ENCODE peak calls at places on chromosomes 4 and X, in four cellular contexts. One of them, this sample, is unnamed.

GRCh38 chr4:37641886-37642849 is 44.0 kb downstream of the RELL1 start:
- DNase-seq in A549: no peak
- DNase-seq in HepG2: peak
- DNase-seq in K562: no peak
- DNase-seq in this sample: no peak

GRCh38 chr4:163175971-163176958 is 9.6 kb upstream of the NAF1 start:
- DNase-seq in A549: no peak
- DNase-seq in HepG2: no peak
- DNase-seq in K562: no peak
- DNase-seq in this sample: no peak

GRCh38 chr4:152460488-152460887 is 75.4 kb downstream of the FBXW7 start:
- DNase-seq in A549: no peak
- DNase-seq in HepG2: peak
- DNase-seq in K562: no peak
- DNase-seq in this sample: peak

GRCh38 chrX:13223868-13224555 is 95.8 kb downstream of the ATXN3L start:
- DNase-seq in A549: peak
- DNase-seq in HepG2: peak
- DNase-seq in K562: no peak
- DNase-seq in this sample: no peak

GRCh38 chr4:22099896-22100295 is 151.3 kb upstream of the KCNIP4 start:
- DNase-seq in A549: no peak
- DNase-seq in HepG2: no peak
- DNase-seq in K562: no peak
- DNase-seq in this sample: no peak

GRCh38 chrX:45667666-45668065 is 467.0 kb upstream of the DIPK2B start:
- DNase-seq in A549: no peak
- DNase-seq in HepG2: no peak
- DNase-seq in K562: no peak
- DNase-seq in this sample: no peak

GRCh38 chrX:7270018-7270417 is 122.1 kb upstream of the PUDP start:
- DNase-seq in A549: no peak
- DNase-seq in HepG2: no peak
- DNase-seq in K562: no peak
- DNase-seq in this sample: no peak

GRCh38 chrX:9577555-9577954 is 112.7 kb downstream of the TBL1X start:
- DNase-seq in A549: no peak
- DNase-seq in HepG2: no peak
- DNase-seq in K562: no peak
- DNase-seq in this sample: no peak

GRCh38 chr4:25696409-25696808 is 40.8 kb downstream of the SLC34A2 start:
- DNase-seq in A549: no peak
- DNase-seq in HepG2: no peak
- DNase-seq in K562: no peak
- DNase-seq in this sample: no peak

GRCh38 chrX:129934461-129934860 is 28.5 kb downstream of the UTP14A start:
- DNase-seq in A549: no peak
- DNase-seq in HepG2: no peak
- DNase-seq in K562: no peak
- DNase-seq in this sample: no peak

GRCh38 chr4:6693274-6694176 is at the start of gene S100P:
- DNase-seq in A549: no peak
- DNase-seq in HepG2: peak
- DNase-seq in K562: peak
- DNase-seq in this sample: no peak

GRCh38 chrX:18761750-18762149 is 54.3 kb downstream of the PPEF1 start:
- DNase-seq in A549: no peak
- DNase-seq in HepG2: no peak
- DNase-seq in K562: no peak
- DNase-seq in this sample: no peak

GRCh38 chr4:185542626-185543336 is 7.5 kb upstream of the PDLIM3 start:
- DNase-seq in A549: no peak
- DNase-seq in HepG2: no peak
- DNase-seq in K562: no peak
- DNase-seq in this sample: no peak

GRCh38 chr4:89438102-89438831 is 130.7 kb upstream of the GPRIN3 start:
- DNase-seq in A549: peak
- DNase-seq in HepG2: peak
- DNase-seq in K562: peak
- DNase-seq in this sample: peak

GRCh38 chr4:14783011-14783877 is 219.0 kb upstream of the CPEB2 start:
- DNase-seq in A549: no peak
- DNase-seq in HepG2: no peak
- DNase-seq in K562: no peak
- DNase-seq in this sample: peak

GRCh38 chr4:75289843-75290616 is 224.2 kb downstream of the RCHY1 start:
- DNase-seq in A549: no peak
- DNase-seq in HepG2: peak
- DNase-seq in K562: no peak
- DNase-seq in this sample: peak

GRCh38 chrX:2272337-2272736 is 228.4 kb downstream of the DHRSX start:
- DNase-seq in A549: no peak
- DNase-seq in HepG2: no peak
- DNase-seq in K562: no peak
- DNase-seq in this sample: no peak

GRCh38 chr4:182975806-182976205 is 58.6 kb upstream of the DCTD start:
- DNase-seq in A549: peak
- DNase-seq in HepG2: no peak
- DNase-seq in K562: peak
- DNase-seq in this sample: peak

GRCh38 chr4:145196747-145197146 is 16.4 kb upstream of the OTUD4 start:
- DNase-seq in A549: no peak
- DNase-seq in HepG2: no peak
- DNase-seq in K562: no peak
- DNase-seq in this sample: no peak

GRCh38 chr4:173039617-173040176 is 128.9 kb upstream of the GALNT7 start:
- DNase-seq in A549: no peak
- DNase-seq in HepG2: no peak
- DNase-seq in K562: no peak
- DNase-seq in this sample: no peak

GRCh38 chrX:120452131-120452530 is 17.0 kb downstream of the LAMP2 start:
- DNase-seq in A549: peak
- DNase-seq in HepG2: peak
- DNase-seq in K562: no peak
- DNase-seq in this sample: no peak

GRCh38 chr4:165096776-165097175 is 15.9 kb downstream of the TMEM192 start:
- DNase-seq in A549: peak
- DNase-seq in HepG2: peak
- DNase-seq in K562: no peak
- DNase-seq in this sample: no peak
- TF ChIP-seq POLR2AphosphoS2 in A549: no peak
- TF ChIP-seq POLR2AphosphoS2 in HepG2: no peak
- TF ChIP-seq POLR2AphosphoS2 in K562: no peak
- TF ChIP-seq POLR2AphosphoS2 in this sample: no peak

GRCh38 chrX:117532339-117532738 is 584.3 kb downstream of the KLHL13 start:
- DNase-seq in A549: no peak
- DNase-seq in HepG2: no peak
- DNase-seq in K562: no peak
- DNase-seq in this sample: no peak
- TF ChIP-seq POLR2AphosphoS2 in A549: no peak
- TF ChIP-seq POLR2AphosphoS2 in HepG2: no peak
- TF ChIP-seq POLR2AphosphoS2 in K562: no peak
- TF ChIP-seq POLR2AphosphoS2 in this sample: no peak

DNA sequence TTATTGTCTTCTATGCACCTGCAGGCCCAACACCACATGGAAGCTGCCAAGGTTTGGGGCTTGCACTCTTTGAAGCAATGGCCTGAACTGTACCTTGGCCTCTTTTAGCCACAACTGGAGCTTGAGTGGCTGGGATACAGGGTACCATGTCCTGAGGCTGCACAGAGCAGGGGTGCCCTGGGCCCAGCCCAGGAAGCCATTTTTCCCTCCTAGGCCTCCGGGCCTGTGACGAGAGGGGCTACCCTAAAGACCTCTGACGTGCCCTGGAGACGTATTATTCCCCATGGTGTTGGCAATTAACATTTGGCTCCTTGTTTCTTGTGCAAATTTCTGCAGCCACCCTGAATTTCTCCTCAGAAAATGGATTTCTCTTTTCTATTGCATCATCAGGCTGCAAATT is 519.9 kb upstream of the MAGEB18 start:
- DNase-seq in A549: no peak
- DNase-seq in HepG2: no peak
- DNase-seq in K562: no peak
- DNase-seq in this sample: no peak
- TF ChIP-seq POLR2AphosphoS2 in A549: no peak
- TF ChIP-seq POLR2AphosphoS2 in HepG2: no peak
- TF ChIP-seq POLR2AphosphoS2 in K562: no peak
- TF ChIP-seq POLR2AphosphoS2 in this sample: no peak

GRCh38 chrX:91434351-91435168 is at the start of gene PABPC5:
- DNase-seq in A549: no peak
- DNase-seq in HepG2: no peak
- DNase-seq in K562: no peak
- DNase-seq in this sample: no peak
- TF ChIP-seq POLR2AphosphoS2 in A549: no peak
- TF ChIP-seq POLR2AphosphoS2 in HepG2: no peak
- TF ChIP-seq POLR2AphosphoS2 in K562: no peak
- TF ChIP-seq POLR2AphosphoS2 in this sample: no peak

DNA sequence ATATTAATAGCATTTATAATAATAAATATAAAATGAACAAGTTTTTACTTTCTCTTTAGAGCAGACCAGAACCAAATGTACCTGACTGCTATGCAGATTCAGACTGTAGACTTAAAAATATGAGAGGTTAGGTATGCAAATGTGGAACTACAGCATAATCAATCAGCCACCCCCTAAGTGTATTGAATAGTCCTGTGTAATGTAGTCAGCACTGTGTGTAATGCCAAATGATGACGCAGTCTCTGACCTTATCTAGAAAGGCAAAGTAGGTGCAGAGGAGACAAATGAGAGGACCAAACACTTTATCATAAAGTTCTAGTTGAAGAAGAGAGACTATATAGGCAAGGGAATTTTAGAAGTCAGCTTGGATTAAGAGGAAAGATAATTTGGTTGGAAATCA is 331.3 kb downstream of the GPAT3 start:
- DNase-seq in A549: no peak
- DNase-seq in HepG2: no peak
- DNase-seq in K562: no peak
- DNase-seq in this sample: no peak
- TF ChIP-seq POLR2AphosphoS2 in A549: no peak
- TF ChIP-seq POLR2AphosphoS2 in HepG2: no peak
- TF ChIP-seq POLR2AphosphoS2 in K562: no peak
- TF ChIP-seq POLR2AphosphoS2 in this sample: no peak

DNA sequence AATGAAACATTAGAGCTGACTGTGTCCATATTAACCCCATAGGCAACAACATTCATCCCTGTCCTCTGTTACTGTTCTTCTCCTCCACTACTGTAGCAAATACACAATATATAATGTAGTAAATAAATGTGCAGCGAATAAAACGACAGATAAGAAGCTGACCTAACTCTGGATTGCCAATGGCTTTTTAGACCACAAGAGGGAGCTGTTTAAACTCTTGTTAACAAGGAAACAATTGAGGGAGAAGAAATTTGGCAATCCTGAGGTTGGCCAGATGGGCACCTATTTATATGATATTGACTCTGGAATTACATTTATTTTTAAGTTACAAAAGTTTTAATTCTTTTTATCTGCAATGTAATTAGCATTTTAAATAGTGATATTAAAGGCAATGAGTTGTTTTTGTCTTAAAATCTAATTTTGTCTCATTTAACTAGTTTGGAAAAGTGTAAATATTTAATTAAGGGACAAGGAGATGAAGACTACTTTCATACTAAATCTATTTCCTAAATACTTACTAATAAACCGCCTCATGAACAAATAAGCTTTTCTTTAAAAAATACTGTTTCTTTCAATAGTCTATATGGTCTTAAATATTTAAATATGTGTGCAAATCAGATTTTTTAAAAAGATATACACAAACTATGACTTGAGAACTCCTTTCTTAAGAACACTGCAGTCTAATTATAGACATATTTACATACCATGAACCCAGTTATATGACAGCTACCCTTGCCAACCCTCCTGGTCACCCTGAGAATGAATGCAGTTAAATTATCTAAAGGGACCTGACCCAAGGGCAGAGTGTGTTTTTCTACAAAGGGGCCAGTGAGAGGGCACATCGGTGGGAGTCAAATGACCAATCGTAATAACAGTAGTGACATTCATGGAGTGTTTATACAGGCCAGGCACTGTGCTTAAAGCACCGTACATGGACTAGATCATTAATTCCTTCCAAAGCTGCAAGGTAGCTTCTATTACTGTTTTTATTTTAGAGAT is 52.9 kb upstream of the HPF1 start:
- DNase-seq in A549: peak
- DNase-seq in HepG2: peak
- DNase-seq in K562: peak
- DNase-seq in this sample: peak
- TF ChIP-seq POLR2AphosphoS2 in A549: no peak
- TF ChIP-seq POLR2AphosphoS2 in HepG2: no peak
- TF ChIP-seq POLR2AphosphoS2 in K562: no peak
- TF ChIP-seq POLR2AphosphoS2 in this sample: no peak

GRCh38 chr4:71095141-71095939 is 101.9 kb downstream of the DCK start:
- DNase-seq in A549: no peak
- DNase-seq in HepG2: no peak
- DNase-seq in K562: no peak
- DNase-seq in this sample: no peak
- TF ChIP-seq POLR2AphosphoS2 in A549: no peak
- TF ChIP-seq POLR2AphosphoS2 in HepG2: no peak
- TF ChIP-seq POLR2AphosphoS2 in K562: no peak
- TF ChIP-seq POLR2AphosphoS2 in this sample: no peak

DNA sequence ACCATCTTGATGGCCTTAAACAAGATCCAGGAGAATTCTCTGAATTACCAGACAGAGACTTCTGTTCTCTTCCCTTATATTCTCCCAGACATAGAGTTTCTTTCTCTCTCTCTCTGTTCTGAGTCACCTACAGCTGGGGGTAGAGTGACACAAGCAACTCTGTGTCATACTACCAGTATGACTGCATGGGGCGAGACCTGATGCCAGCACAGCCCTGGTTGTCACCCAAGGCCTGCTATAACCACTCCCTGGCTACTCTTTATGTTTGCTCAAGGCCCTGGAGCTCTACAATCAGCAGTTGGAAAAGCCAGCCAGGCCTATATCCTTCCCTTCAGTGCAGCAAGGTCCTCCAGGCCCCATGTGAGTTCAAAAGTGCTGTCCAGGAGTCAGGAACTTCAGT is 114.2 kb upstream of the TENT5D start:
- DNase-seq in A549: no peak
- DNase-seq in HepG2: no peak
- DNase-seq in K562: no peak
- DNase-seq in this sample: no peak
- TF ChIP-seq POLR2AphosphoS2 in A549: no peak
- TF ChIP-seq POLR2AphosphoS2 in HepG2: no peak
- TF ChIP-seq POLR2AphosphoS2 in K562: no peak
- TF ChIP-seq POLR2AphosphoS2 in this sample: no peak

DNA sequence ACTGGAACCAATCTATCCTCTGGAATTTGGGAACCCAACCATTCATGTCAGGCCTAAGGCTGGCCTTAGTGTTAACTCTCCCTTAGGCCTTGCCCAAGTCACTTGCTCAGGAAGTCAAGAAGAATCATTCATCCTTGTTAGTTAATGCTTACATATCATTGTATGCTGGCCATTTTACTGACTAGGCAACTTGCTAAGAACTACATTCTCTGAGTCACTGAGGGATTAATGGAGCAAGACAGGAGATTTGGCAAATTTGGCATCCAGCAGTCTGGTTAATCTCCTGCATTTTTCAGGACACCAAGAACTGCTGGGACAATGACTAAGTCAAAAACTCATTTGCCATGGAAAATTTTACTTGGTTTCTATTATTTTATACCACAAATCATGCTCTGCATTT is 115.8 kb upstream of the DDIT4L start:
- DNase-seq in A549: no peak
- DNase-seq in HepG2: no peak
- DNase-seq in K562: no peak
- DNase-seq in this sample: no peak
- TF ChIP-seq POLR2AphosphoS2 in A549: no peak
- TF ChIP-seq POLR2AphosphoS2 in HepG2: no peak
- TF ChIP-seq POLR2AphosphoS2 in K562: no peak
- TF ChIP-seq POLR2AphosphoS2 in this sample: no peak